ENCODE peak calls at places on chromosomes 1 and 21, in seven cellular contexts. C, M, U, E, O, P and L are unnamed samples.

GRCh38 chr1:101745549-101745948 is 251.2 kb downstream of the OLFM3 start:
- DNase-seq in C (no peak), P (no peak), O (no peak), E (no peak), U (no peak), M (no peak), L (no peak)

GRCh38 chr1:201888282-201889033 is at the start of gene SHISA4:
- DNase-seq in U (peak; percentile 92), P (peak; percentile 80), E (peak; percentile 88), O (peak; percentile 29), M (peak; percentile 76), C (peak; percentile 91), L (peak; percentile 83)

GRCh38 chr1:70509996-70510876 is 99.2 kb downstream of the CTH start:
- DNase-seq in E (no peak), U (peak; percentile 3), O (peak; percentile 95), P (peak; percentile 13), C (no peak), M (no peak), L (no peak)

GRCh38 chr1:29758764-29759499 is 522.6 kb downstream of the PTPRU start:
- DNase-seq in E (no peak), P (no peak), M (no peak), C (no peak), O (no peak), U (no peak), L (peak; percentile 17)

GRCh38 chr1:224507771-224508523 is 73.3 kb upstream of the WDR26 start:
- DNase-seq in M (no peak), E (no peak), O (no peak), C (no peak), U (no peak), P (no peak), L (no peak)

GRCh38 chr1:53081384-53082066 is 19.5 kb downstream of the PODN start:
- DNase-seq in C (no peak), P (no peak), O (no peak), E (peak; percentile 66), M (no peak), U (no peak), L (no peak)

GRCh38 chr1:157247005-157247763 is 109.0 kb upstream of the ETV3 start:
- DNase-seq in O (peak; percentile 4), U (no peak), C (no peak), M (no peak), E (no peak), P (no peak), L (no peak)

GRCh38 chr1:173532237-173532636 is 55.1 kb downstream of the PRDX6 start:
- DNase-seq in C (no peak), E (no peak), M (no peak), P (no peak), O (no peak), U (no peak), L (no peak)

GRCh38 chr1:216425577-216425976 is 2.3 kb upstream of the USH2A start:
- DNase-seq in O (peak; percentile 2), U (no peak), E (no peak), C (peak; percentile 30), P (no peak), M (no peak), L (no peak)

GRCh38 chr1:182703539-182703938 is 19.2 kb upstream of the RGS8 start:
- DNase-seq in O (no peak), M (no peak), P (no peak), U (no peak), E (no peak), C (no peak), L (no peak)

GRCh38 chr1:43563779-43564616 is 33.3 kb downstream of the PTPRF start:
- DNase-seq in O (no peak), U (no peak), C (no peak), E (no peak), P (no peak), M (no peak), L (no peak)

GRCh38 chr1:40381268-40382109 is 8.0 kb downstream of the SMAP2 start:
- DNase-seq in U (no peak), M (no peak), C (no peak), E (no peak), O (no peak), P (no peak), L (no peak)

GRCh38 chr1:25544243-25544764 is 898 bp downstream of the LDLRAP1 start:
- DNase-seq in U (peak; percentile 29), E (no peak), C (no peak), P (peak; percentile 78), M (no peak), O (no peak), L (no peak)

GRCh38 chr1:193222079-193222615 is 35.7 kb upstream of the B3GALT2 start:
- DNase-seq in O (peak; percentile 9), E (no peak), U (no peak), M (no peak), P (no peak), C (no peak), L (no peak)

GRCh38 chr21:45539046-45539795 is 3.0 kb downstream of the SLC19A1 start:
- DNase-seq in U (no peak), O (no peak), M (peak; percentile 1), E (peak; percentile 75), C (no peak), P (no peak), L (no peak)

GRCh38 chr1:19815801-19816736 is 986 bp upstream of the RNF186 start:
- DNase-seq in U (no peak), P (peak; percentile 87), O (no peak), C (no peak), M (no peak), E (peak; percentile 86), L (no peak)

GRCh38 chr1:205518616-205519540 is 14.4 kb downstream of the CDK18 start:
- DNase-seq in M (no peak), C (no peak), E (no peak), P (no peak), U (no peak), O (no peak), L (no peak)

GRCh38 chr21:33587792-33588484 is 546 bp downstream of the DONSON start:
- DNase-seq in M (no peak), E (no peak), P (peak; percentile 39), O (peak; percentile 20), C (peak; percentile 48), U (no peak), L (no peak)

GRCh38 chr1:54981466-54981865 is 1.0 kb downstream of the TMEM61 start:
- DNase-seq in E (no peak), O (no peak), U (no peak), M (no peak), P (no peak), C (no peak), L (no peak)

GRCh38 chr1:55402117-55402516 is 187.0 kb upstream of the USP24 start:
- DNase-seq in P (no peak), U (no peak), E (no peak), O (peak; percentile 73), C (no peak), M (no peak), L (no peak)

GRCh38 chr1:110477445-110477957 is 26.6 kb downstream of the PROK1 start:
- DNase-seq in P (no peak), C (no peak), M (no peak), U (no peak), O (no peak), E (no peak), L (no peak)

GRCh38 chr1:56644941-56645662 is at the start of gene PRKAA2:
- DNase-seq in P (peak; percentile 52), C (peak; percentile 61), M (no peak), E (peak; percentile 83), O (peak; percentile 12), U (peak; percentile 63), L (peak; percentile 34)

GRCh38 chr1:19786988-19787423 is 12.7 kb downstream of the TMCO4 start:
- DNase-seq in U (peak; percentile 54), E (no peak), O (no peak), P (no peak), C (no peak), M (no peak), L (peak; percentile 34)

GRCh38 chr1:109161836-109162606 is 48.1 kb downstream of the ELAPOR1 start:
- DNase-seq in C (no peak), O (peak; percentile 89), U (peak; percentile 52), P (no peak), E (peak; percentile 83), M (no peak), L (peak; percentile 73)

DNA sequence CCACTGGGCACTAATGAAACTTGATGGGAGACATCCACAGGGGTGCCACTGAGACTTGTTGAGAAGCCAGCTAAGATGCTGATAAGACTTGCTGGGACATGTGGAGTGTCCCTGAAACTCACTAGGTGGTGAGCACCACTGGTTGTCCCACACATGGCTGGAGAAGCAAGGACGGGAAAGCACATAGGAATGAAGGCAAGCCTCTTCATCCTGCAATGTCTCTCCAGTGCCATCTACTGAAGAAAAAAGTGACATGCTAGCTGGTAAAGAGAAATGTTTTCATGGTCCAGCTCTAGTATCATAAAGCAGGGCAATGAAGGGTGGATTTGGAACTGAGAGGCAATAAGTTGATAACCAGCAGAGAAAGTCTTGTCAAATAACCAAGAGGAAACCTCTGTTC is 283.0 kb downstream of the PAPPA2 start:
- DNase-seq in U (no peak), P (no peak), O (no peak), M (no peak), E (no peak), C (no peak), L (no peak)
- TF ChIP-seq CTCF in U (peak; percentile 20), P (no peak), O (no peak), M (no peak), E (no peak), C (no peak), L (no peak)

GRCh38 chr1:15739259-15739658 is 3.0 kb upstream of the TMEM82 start:
- DNase-seq in O (no peak), C (no peak), U (no peak), P (no peak), E (no peak), M (no peak), L (no peak)
- H3K27ac ChIP-seq in O (no peak overlapping the region), C (no peak overlapping the region), U (no peak overlapping the region), P (no peak overlapping the region), E (peak overlapping the region; percentile 8), M (peak overlapping the region; percentile 4), L (peak overlapping the region; percentile 6)

DNA sequence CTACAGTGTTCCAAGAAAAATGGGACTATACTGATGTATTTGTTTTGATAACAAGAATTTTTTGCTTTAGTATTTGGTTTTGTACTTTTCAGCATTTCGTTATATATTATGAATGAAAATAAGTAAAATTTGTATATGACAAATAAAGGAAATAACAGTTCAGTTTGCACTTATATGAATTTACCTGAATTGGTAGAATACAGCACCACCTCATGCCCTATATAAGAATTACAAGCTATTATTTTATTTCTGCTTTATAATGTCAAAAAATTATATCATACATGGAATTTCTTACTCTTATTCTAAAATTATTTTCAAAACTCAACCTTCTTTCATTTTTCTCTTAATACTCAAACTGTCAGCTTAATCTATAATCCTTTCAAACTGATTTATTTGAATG is 14.6 kb downstream of the EFCAB7 start:
- DNase-seq in O (peak; percentile 15), M (no peak), U (no peak), P (no peak), C (no peak), E (no peak), L (no peak)
- TF ChIP-seq CTCF in O (peak; percentile 55), M (no peak), U (peak; percentile 77), P (peak; percentile 23), C (peak; percentile 33), E (peak; percentile 41), L (peak; percentile 1)

DNA sequence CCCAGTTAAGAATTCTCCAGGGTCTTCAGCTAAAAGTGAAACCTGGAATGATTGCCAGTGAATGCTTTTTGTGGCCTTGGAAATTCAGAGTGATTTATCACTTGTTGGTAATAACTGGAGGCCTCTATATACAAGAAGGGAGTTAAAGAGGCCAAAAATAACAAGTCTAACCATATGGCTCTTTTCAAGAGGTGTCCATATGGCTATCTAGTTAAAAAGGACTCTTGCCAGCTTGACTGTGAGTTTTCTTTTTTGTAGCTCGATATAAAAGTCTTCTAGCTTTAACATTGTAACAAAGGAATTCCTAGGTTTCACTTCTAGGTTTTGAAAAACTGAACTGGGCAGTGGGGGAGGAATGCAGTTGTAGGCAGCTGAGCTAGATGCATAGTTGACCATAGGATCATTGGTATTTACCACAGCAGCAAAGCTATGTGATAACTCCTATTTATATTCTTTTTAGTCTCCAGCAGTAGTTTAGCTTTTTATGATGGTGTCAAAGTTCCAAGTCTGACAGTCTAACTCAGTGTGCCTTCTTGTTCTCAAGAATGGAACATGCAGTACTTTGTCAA is 44.4 kb downstream of the CACHD1 start:
- DNase-seq in O (peak; percentile 88), E (no peak), M (no peak), P (no peak), U (no peak), C (no peak), L (no peak)
- H3K27ac ChIP-seq in O (no peak overlapping the region), E (peak overlapping the region; percentile 75), M (peak overlapping the region; percentile 67), P (no peak overlapping the region), U (no peak overlapping the region), C (peak overlapping the region; percentile 24), L (no peak overlapping the region)